ENCODE peak calls at places on chromosomes 4 and X, in four cellular contexts. A is dorsolateral prefrontal cortex, Z is Peyer's patch, B is colonic mucosa. I is an unnamed sample.

GRCh38 chr4:168264903-168265302 is 53.6 kb downstream of the DDX60 start:
- DNase-seq in A (no peak), Z (no peak), B (no peak), I (no peak)

GRCh38 chr4:153114771-153115321 is 89.4 kb upstream of the TRIM2 start:
- DNase-seq in A (no peak), B (no peak), Z (no peak), I (peak)

GRCh38 chr4:113952452-113953029 is 26.9 kb downstream of the ARSJ start:
- DNase-seq in Z (no peak), A (no peak), B (peak), I (no peak)

GRCh38 chr4:106256190-106256589 is 59.8 kb downstream of the TBCK start:
- DNase-seq in A (no peak), B (no peak), Z (no peak), I (no peak)

GRCh38 chr4:167779280-167779679 is 313.1 kb upstream of the ANXA10 start:
- DNase-seq in B (no peak), Z (no peak), A (no peak), I (no peak)

GRCh38 chrX:132101206-132101605 is 26.6 kb downstream of the FRMD7 start:
- DNase-seq in B (no peak), A (no peak), Z (no peak), I (no peak)

GRCh38 chrX:134388161-134389109 is 71.5 kb upstream of the HPRT1 start:
- DNase-seq in B (no peak), A (no peak), Z (no peak), I (no peak)

GRCh38 chr4:113740857-113741379 is 20.6 kb downstream of the CAMK2D start:
- DNase-seq in B (no peak), A (no peak), Z (peak), I (no peak)

GRCh38 chr4:145937990-145938611 is 522 bp downstream of the ZNF827 start:
- DNase-seq in Z (peak), A (no peak), B (peak), I (no peak)

GRCh38 chrX:132086717-132087116 is 41.1 kb downstream of the FRMD7 start:
- DNase-seq in B (no peak), A (no peak), Z (no peak), I (no peak)

GRCh38 chr4:169085015-169085414 is 75.0 kb upstream of the CBR4 start:
- DNase-seq in B (no peak), Z (no peak), A (no peak), I (no peak)

GRCh38 chrX:253451-254297 is 27.5 kb upstream of the PLCXD1 start:
- DNase-seq in B (no peak), A (no peak), Z (no peak), I (no peak)

GRCh38 chr4:84917869-84918600 is 48.5 kb downstream of the WDFY3 start:
- DNase-seq in A (no peak), Z (no peak), B (no peak), I (no peak)

GRCh38 chrX:2397648-2398340 is 103.0 kb downstream of the DHRSX start:
- DNase-seq in B (no peak), Z (no peak), A (no peak), I (no peak)

GRCh38 chrX:116436358-116436816 is at the start of gene SLC6A14:
- DNase-seq in Z (peak), A (no peak), B (peak), I (no peak)

GRCh38 chr4:97153042-97153441 is 990.2 kb downstream of the STPG2 start:
- DNase-seq in Z (no peak), A (no peak), B (no peak), I (no peak)

GRCh38 chr4:60463846-60464502 is 736.2 kb upstream of the ADGRL3 start:
- DNase-seq in B (no peak), A (no peak), Z (no peak), I (no peak)

GRCh38 chr4:1716065-1716945 is 4.2 kb upstream of the SLBP start:
- DNase-seq in Z (no peak), A (no peak), B (no peak), I (no peak)

GRCh38 chrX:46796574-46797191 is 37.8 kb upstream of the SLC9A7 start:
- DNase-seq in B (peak), Z (peak), A (peak), I (peak)

GRCh38 chr4:3207531-3208037 is 41.4 kb upstream of the MSANTD1 start:
- DNase-seq in A (no peak), B (no peak), Z (no peak), I (no peak)

GRCh38 chrX:56764975-56765791 is 36.1 kb downstream of the NBDY start:
- DNase-seq in A (peak), Z (peak), B (no peak), I (peak)

GRCh38 chr4:34196375-34196774 is 2047.9 kb downstream of the ARAP2 start:
- DNase-seq in B (no peak), A (no peak), Z (no peak), I (no peak)

GRCh38 chr4:163767993-163768392 is 273.5 kb downstream of the TMA16 start:
- DNase-seq in Z (no peak), B (no peak), A (no peak), I (no peak)

GRCh38 chr4:41851621-41852020 is 83.6 kb upstream of the TMEM33 start:
- DNase-seq in A (no peak), Z (no peak), B (no peak), I (no peak)

GRCh38 chr4:41856797-41857196 is 78.4 kb upstream of the TMEM33 start:
- DNase-seq in B (no peak), Z (no peak), A (no peak), I (no peak)

GRCh38 chr4:41857225-41857624 is 78.0 kb upstream of the TMEM33 start:
- DNase-seq in B (no peak), A (no peak), Z (no peak), I (no peak)

GRCh38 chr4:41852229-41852628 is 83.0 kb upstream of the TMEM33 start:
- DNase-seq in A (no peak), B (no peak), Z (no peak), I (no peak)

DNA sequence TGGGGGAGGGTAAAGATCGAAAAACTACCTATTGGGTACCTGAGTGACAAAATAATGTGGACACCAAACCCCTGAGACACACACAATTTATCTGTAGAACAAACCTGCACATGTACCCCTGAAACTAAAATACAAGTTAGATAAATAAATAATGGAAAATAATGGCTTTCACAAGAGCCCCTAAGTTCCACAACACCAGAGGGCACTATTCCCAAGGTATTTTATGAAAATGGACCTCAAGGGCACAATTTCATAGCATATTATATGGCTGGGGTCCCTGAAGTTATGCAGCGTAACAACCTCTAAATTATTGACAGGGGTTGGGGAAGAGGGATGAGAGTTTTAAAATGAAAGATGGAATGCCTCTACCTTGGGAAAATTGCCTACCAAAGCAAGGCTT is 81.3 kb upstream of the TMEM33 start:
- DNase-seq in B (no peak), A (no peak), Z (no peak), I (no peak)
- TF ChIP-seq CTCF in B (no peak), A (no peak), Z (no peak), I (no peak)

DNA sequence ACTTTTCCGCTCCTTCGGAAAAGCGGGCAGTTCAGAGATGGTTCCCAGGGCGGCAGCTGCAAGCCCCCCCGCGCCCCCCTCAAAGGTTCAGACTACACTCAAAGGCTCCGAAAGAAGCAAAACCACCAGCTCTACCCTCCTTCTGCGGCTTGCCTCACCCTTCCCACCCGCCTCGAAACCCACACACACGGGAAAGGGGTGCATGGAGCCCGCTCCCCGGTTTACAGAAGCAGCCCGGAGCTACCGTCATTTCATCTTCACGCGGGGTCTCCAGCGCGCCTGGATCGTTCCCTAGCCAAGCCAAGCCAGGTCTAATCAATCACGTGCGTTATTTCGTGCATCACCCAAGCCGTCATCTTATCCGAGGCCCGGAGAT is 1.2 kb downstream of the NLGN4X start:
- DNase-seq in Z (no peak), A (no peak), B (no peak), I (no peak)
- H3K4me3 ChIP-seq in Z (peak), A (peak), B (no peak), I (peak)

GRCh38 chr4:77996076-77996475 is 61.0 kb upstream of the FRAS1 start:
- DNase-seq in B (no peak), Z (no peak), A (no peak), I (no peak)

GRCh38 chr4:77990904-77991358 is 66.2 kb upstream of the FRAS1 start:
- DNase-seq in Z (no peak), B (no peak), A (no peak), I (no peak)

GRCh38 chr4:77990456-77990855 is 66.7 kb upstream of the FRAS1 start:
- DNase-seq in Z (no peak), B (no peak), A (no peak), I (no peak)

GRCh38 chr4:77989986-77990385 is 67.1 kb upstream of the FRAS1 start:
- DNase-seq in Z (no peak), B (no peak), A (no peak), I (no peak)

DNA sequence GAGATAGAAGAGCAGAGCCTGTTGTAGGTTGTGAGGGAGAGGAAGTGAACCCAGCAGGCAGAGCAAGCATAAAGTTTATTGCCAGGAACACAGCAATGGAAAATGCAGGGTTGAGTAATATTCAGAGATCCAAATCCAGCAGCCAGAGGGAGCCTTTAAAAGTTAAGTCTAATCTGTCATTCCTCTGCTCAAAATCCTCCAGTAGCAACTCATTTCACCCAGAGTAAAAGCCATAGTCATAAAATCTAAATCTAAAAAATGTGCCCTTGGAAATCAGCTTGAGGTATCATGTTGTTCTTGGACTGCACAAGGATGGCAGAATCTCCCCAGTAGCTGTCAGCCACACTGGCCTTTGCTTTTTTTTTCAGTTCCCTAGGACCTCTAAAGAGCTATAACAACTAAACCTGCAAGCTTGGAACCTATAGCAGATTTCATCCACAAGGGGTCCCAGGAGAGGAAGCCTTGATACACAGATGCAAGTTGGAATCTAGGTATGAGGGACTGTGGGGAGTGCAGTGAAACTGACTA is 62.9 kb upstream of the FRAS1 start:
- DNase-seq in A (no peak), Z (no peak), B (peak), I (no peak)
- TF ChIP-seq CTCF in A (peak), Z (peak), B (peak), I (peak)

GRCh38 chrX:22186165-22186564 is 86.5 kb upstream of the CBLL2 start:
- DNase-seq in A (no peak), Z (no peak), B (no peak), I (no peak)
- H3K4me3 ChIP-seq in A (no peak), Z (no peak), B (no peak), I (no peak)

GRCh38 chr4:85964298-85964697 is 395.6 kb downstream of the MAPK10 start:
- DNase-seq in Z (no peak), B (no peak), A (no peak), I (no peak)
- TF ChIP-seq CTCF in Z (peak), B (no peak), A (no peak), I (no peak)

DNA sequence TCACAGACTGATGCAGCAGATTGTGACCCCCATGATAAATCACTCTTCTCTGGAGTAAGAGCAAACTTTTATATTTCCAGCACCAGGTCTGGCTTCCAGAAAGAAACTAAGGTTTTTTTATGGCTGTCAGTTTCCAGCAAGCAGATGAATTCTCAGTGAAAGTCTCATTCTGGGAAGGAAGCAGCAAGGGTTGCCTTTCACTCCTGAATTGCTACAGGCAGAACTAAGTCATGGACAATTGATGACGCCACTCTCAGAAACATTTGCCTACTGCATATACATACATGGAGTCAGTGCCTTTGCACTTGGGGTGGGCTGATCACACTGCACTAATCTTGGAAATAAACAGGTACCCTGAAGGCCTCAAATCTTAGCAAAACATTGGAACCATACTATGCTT is 80.0 kb downstream of the IL21 start:
- DNase-seq in B (no peak), Z (no peak), A (no peak), I (no peak)
- H3K4me3 ChIP-seq in B (no peak), Z (no peak), A (no peak), I (no peak)

GRCh38 chr4:157127571-157127970 is 51.6 kb downstream of the GLRB start:
- DNase-seq in B (no peak), Z (no peak), A (no peak), I (no peak)

DNA sequence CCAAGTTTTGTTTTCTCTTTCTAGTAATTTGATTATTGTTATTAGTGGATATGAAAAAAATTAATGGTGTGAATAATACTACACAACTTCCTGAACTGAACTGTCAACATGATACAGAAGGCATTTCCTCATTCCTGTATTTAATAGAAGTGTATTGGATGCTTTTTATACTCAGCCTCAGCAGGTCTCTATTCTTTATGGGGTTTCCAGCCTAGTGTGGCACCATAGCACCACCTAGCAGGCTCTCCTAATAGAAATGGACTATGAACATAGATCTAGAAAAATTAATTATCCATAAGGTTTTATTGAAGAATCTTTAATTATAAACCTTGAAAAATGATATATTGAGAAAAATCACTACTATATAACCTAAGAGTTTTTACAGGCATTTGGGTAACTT is 52.4 kb downstream of the GLRB start:
- DNase-seq in B (no peak), A (no peak), Z (no peak), I (no peak)
- TF ChIP-seq CTCF in B (no peak), A (peak), Z (no peak), I (no peak)

I was measured in right atrium auricular region.